ENCODE peak calls at places on chromosomes 13 and 19, in seven cellular contexts. L is effector memory CD4-positive, alpha-beta T cell; J is dorsolateral prefrontal cortex; P is breast epithelium; G is CD8-positive, alpha-beta memory T cell; W is naive thymus-derived CD4-positive, alpha-beta T cell; E is colonic mucosa. Z is an unnamed sample.

GRCh38 chr13:29676535-29676934 is 81.0 kb upstream of the SLC7A1 start:
- DNase-seq in L (no peak), J (no peak), P (no peak), G (no peak), W (no peak), E (no peak), Z (no peak)

GRCh38 chr13:23851106-23851505 is 38.1 kb downstream of the MIPEP start:
- DNase-seq in L (no peak), J (no peak), P (no peak), G (no peak), W (no peak), E (no peak), Z (no peak)

GRCh38 chr19:16497042-16497441 is 848 bp downstream of the C19orf44 start:
- DNase-seq in L (no peak), J (no peak), P (no peak), G (no peak), W (no peak), E (no peak), Z (no peak)

GRCh38 chr13:113428469-113428865 is 24.8 kb downstream of the ADPRHL1 start:
- DNase-seq in L (no peak), J (no peak), P (no peak), G (no peak), W (no peak), E (no peak), Z (no peak)

GRCh38 chr13:106477303-106477702 is 58.2 kb downstream of the EFNB2 start:
- DNase-seq in L (no peak), J (no peak), P (no peak), G (no peak), W (no peak), E (peak; percentile 45), Z (peak; percentile 35)

GRCh38 chr13:28611654-28612131 is 47.2 kb upstream of the POMP start:
- DNase-seq in L (no peak), J (no peak), P (no peak), G (no peak), W (peak; percentile 16), E (no peak), Z (no peak)

GRCh38 chr13:111165611-111166010 is 50.5 kb downstream of the ARHGEF7 start:
- DNase-seq in L (no peak), J (no peak), P (no peak), G (no peak), W (no peak), E (no peak), Z (no peak)

GRCh38 chr13:99855516-99855915 is 116.1 kb downstream of the ZIC5 start:
- DNase-seq in L (no peak), J (no peak), P (no peak), G (no peak), W (no peak), E (no peak), Z (no peak)

GRCh38 chr13:91574756-91575155 is 176.3 kb downstream of the GPC5 start:
- DNase-seq in L (no peak), J (no peak), P (no peak), G (no peak), W (no peak), E (no peak), Z (no peak)

GRCh38 chr19:15243236-15243957 is 11.1 kb upstream of the EPHX3 start:
- DNase-seq in L (no peak), J (no peak), P (no peak), G (no peak), W (no peak), E (no peak), Z (no peak)

GRCh38 chr19:2014731-2015610 is 543 bp downstream of the BTBD2 start:
- DNase-seq in L (no peak), J (no peak), P (no peak), G (peak; percentile 21), W (no peak), E (no peak), Z (no peak)

GRCh38 chr13:113545931-113546516 is 38.5 kb upstream of the TFDP1 start:
- DNase-seq in L (no peak), J (peak; percentile 32), P (peak; percentile 45), G (no peak), W (no peak), E (no peak), Z (peak; percentile 4)

GRCh38 chr13:28492527-28493367 is 2.2 kb downstream of the FLT1 start:
- DNase-seq in L (no peak), J (no peak), P (no peak), G (no peak), W (peak; percentile 78), E (no peak), Z (no peak)

GRCh38 chr19:46925548-46925950 is 64.8 kb downstream of the ARHGAP35 start:
- DNase-seq in L (no peak), J (no peak), P (no peak), G (no peak), W (no peak), E (peak; percentile 71), Z (peak; percentile 51)

GRCh38 chr13:86567119-86567518 is 767.9 kb upstream of the SLITRK6 start:
- DNase-seq in L (no peak), J (no peak), P (no peak), G (no peak), W (no peak), E (no peak), Z (no peak)

GRCh38 chr19:1411255-1412191 is 4.1 kb downstream of the DAZAP1 start:
- DNase-seq in L (no peak), J (peak; percentile 93), P (no peak), G (peak; percentile 34), W (no peak), E (no peak), Z (peak; percentile 30)

GRCh38 chr13:30713133-30713532 is 22.2 kb upstream of the ALOX5AP start:
- DNase-seq in L (no peak), J (no peak), P (no peak), G (no peak), W (no peak), E (no peak), Z (peak; percentile 20)

GRCh38 chr19:55623130-55623868 is 1.1 kb downstream of the ZNF784 start:
- DNase-seq in L (no peak), J (no peak), P (no peak), G (no peak), W (no peak), E (no peak), Z (no peak)

GRCh38 chr19:1284293-1284978 is 1.2 kb upstream of the EFNA2 start:
- DNase-seq in L (no peak), J (no peak), P (no peak), G (no peak), W (no peak), E (peak; percentile 88), Z (peak; percentile 80)

GRCh38 chr13:20359335-20359734 is 127.2 kb upstream of the GJB6 start:
- DNase-seq in L (no peak), J (no peak), P (no peak), G (no peak), W (no peak), E (no peak), Z (no peak)

GRCh38 chr19:47183579-47183978 is 47.4 kb downstream of the BBC3 start:
- DNase-seq in L (no peak), J (no peak), P (no peak), G (no peak), W (no peak), E (no peak), Z (no peak)

GRCh38 chr13:102903659-102904407 is 58.0 kb downstream of the ERCC5 start:
- DNase-seq in L (no peak), J (no peak), P (no peak), G (no peak), W (no peak), E (no peak), Z (no peak)

GRCh38 chr19:18415177-18415867 is 3.9 kb upstream of the SSBP4 start:
- DNase-seq in L (no peak), J (peak; percentile 80), P (no peak), G (no peak), W (no peak), E (peak; percentile 55), Z (peak; percentile 54)
- H3K27ac ChIP-seq in L (peak overlapping the region; percentile 9), J (peak overlapping the region; percentile 93), P (peak overlapping the region; percentile 91), G (peak overlapping the region; percentile 83), W (no peak overlapping the region), E (peak overlapping the region; percentile 79), Z (peak overlapping the region; percentile 88)

DNA sequence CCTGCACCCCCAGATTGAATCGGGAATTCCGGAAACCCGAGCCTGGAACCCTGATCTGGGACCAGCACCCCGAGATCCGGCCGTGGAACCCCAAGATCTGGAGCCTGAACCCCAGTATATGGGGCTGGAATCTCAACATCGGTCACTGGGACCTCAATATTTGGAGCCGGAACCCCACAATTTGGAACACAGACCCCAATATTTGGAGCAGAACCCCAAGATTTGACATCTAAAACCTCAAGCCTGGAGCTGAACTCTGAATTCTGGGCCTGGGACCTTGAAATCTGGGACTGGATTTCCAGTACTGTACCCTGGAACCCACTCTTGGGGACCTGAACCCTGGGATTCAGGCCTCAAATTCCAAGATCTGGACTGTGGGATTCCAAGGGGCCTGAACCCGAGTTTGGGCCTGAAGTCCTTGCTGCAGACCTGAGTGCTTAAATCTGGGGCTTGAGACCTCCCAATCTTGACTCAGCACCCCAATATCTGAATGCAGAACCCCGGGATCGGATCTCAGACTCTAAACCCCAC is 629 bp downstream of the LRFN3 start:
- DNase-seq in L (no peak), J (no peak), P (no peak), G (no peak), W (no peak), E (no peak), Z (no peak)
- H3K27ac ChIP-seq in L (peak overlapping the region; percentile 50), J (peak overlapping the region; percentile 56), P (peak overlapping the region; percentile 79), G (peak overlapping the region; percentile 6), W (peak overlapping the region; percentile 71), E (no peak overlapping the region), Z (peak overlapping the region; percentile 86)

GRCh38 chr13:40651866-40652587 is 14.4 kb downstream of the FOXO1 start:
- DNase-seq in L (no peak), J (no peak), P (no peak), G (no peak), W (no peak), E (no peak), Z (no peak)

GRCh38 chr13:40652588-40652940 is 13.9 kb downstream of the FOXO1 start:
- DNase-seq in L (no peak), J (no peak), P (no peak), G (no peak), W (no peak), E (no peak), Z (no peak)

GRCh38 chr13:40644838-40645620 is 21.4 kb downstream of the FOXO1 start:
- DNase-seq in L (no peak), J (no peak), P (no peak), G (no peak), W (no peak), E (no peak), Z (no peak)

GRCh38 chr13:40648841-40649240 is 17.6 kb downstream of the FOXO1 start:
- DNase-seq in L (no peak), J (no peak), P (no peak), G (no peak), W (no peak), E (no peak), Z (no peak)

GRCh38 chr13:40648040-40648439 is 18.4 kb downstream of the FOXO1 start:
- DNase-seq in L (no peak), J (no peak), P (no peak), G (no peak), W (no peak), E (no peak), Z (no peak)
- H3K27ac ChIP-seq in L (no peak overlapping the region), J (no peak overlapping the region), P (no peak overlapping the region), G (no peak overlapping the region), W (no peak overlapping the region), E (peak overlapping the region; percentile 63), Z (peak overlapping the region; percentile 81)

DNA sequence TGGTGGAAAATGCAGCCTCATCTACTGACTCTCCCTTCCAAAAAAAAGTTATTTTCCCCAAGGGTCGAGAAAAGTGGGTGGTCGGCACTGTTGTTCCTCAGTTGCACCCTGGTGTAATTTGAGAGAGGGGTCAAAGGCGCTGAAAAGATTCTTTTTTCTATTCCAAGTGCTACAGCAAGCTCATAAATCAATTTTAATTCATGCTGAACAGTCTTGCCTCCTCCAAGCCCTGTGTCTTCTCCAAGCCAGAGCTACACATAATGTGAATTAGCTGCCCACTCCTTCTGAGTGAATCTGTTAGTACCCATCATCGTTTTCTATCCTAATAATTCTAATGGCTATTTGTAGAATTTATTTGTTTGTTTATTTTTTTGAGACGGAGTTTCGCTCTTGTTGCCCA is 821 bp downstream of the SLC25A15 start:
- DNase-seq in L (no peak), J (no peak), P (no peak), G (no peak), W (no peak), E (no peak), Z (no peak)
- H3K27ac ChIP-seq in L (peak overlapping the region; percentile 63), J (no peak overlapping the region), P (peak overlapping the region; percentile 85), G (no peak overlapping the region), W (peak overlapping the region; percentile 75), E (peak overlapping the region; percentile 87), Z (peak overlapping the region; percentile 92)